ENCODE peak calls at places on chromosomes 2 and 18, in seven cellular contexts. R, Z, A, Y, K, B and Q are unnamed samples.

GRCh38 chr18:25171334-25171733 is 180.6 kb downstream of the ZNF521 start:
- DNase-seq in R (no peak), Z (peak; percentile 54), A (no peak), Y (no peak), K (no peak), B (no peak), Q (no peak)

GRCh38 chr2:121575800-121576199 is 45.1 kb downstream of the RNU4ATAC start:
- DNase-seq in R (no peak), Z (no peak), A (no peak), Y (no peak), K (no peak), B (no peak), Q (no peak)

GRCh38 chr2:181781082-181781786 is 100.9 kb upstream of the NEUROD1 start:
- DNase-seq in R (no peak), Z (no peak), A (no peak), Y (no peak), K (peak; percentile 8), B (no peak), Q (no peak)

GRCh38 chr2:241329669-241330615 is 14.2 kb downstream of the SEPTIN2 start:
- DNase-seq in R (no peak), Z (no peak), A (no peak), Y (no peak), K (no peak), B (no peak), Q (no peak)

GRCh38 chr2:67848551-67848950 is 214.3 kb downstream of the C1D start:
- DNase-seq in R (no peak), Z (peak; percentile 62), A (no peak), Y (no peak), K (no peak), B (no peak), Q (no peak)

GRCh38 chr2:107811376-107811775 is 15.3 kb upstream of the RGPD4 start:
- DNase-seq in R (no peak), Z (no peak), A (no peak), Y (no peak), K (no peak), B (no peak), Q (no peak)

GRCh38 chr2:216616083-216616678 is 17.0 kb upstream of the IGFBP2 start:
- DNase-seq in R (no peak), Z (no peak), A (no peak), Y (no peak), K (no peak), B (no peak), Q (no peak)

GRCh38 chr2:28642796-28643195 is 108.8 kb upstream of the PPP1CB start:
- DNase-seq in R (no peak), Z (no peak), A (no peak), Y (no peak), K (no peak), B (peak; percentile 38), Q (no peak)

GRCh38 chr2:53715568-53715967 is 52.0 kb upstream of the CHAC2 start:
- DNase-seq in R (peak; percentile 39), Z (no peak), A (no peak), Y (no peak), K (peak; percentile 26), B (no peak), Q (peak; percentile 27)

GRCh38 chr2:176187306-176188217 is 906 bp upstream of the HOXD1 start:
- DNase-seq in R (peak; percentile 68), Z (no peak), A (no peak), Y (no peak), K (peak; percentile 48), B (no peak), Q (no peak)

GRCh38 chr2:150126839-150127238 is 360.6 kb downstream of the RND3 start:
- DNase-seq in R (no peak), Z (no peak), A (no peak), Y (no peak), K (no peak), B (no peak), Q (no peak)

GRCh38 chr2:150127271-150127990 is 360.0 kb downstream of the RND3 start:
- DNase-seq in R (peak; percentile 37), Z (peak; percentile 81), A (no peak), Y (no peak), K (no peak), B (no peak), Q (no peak)

GRCh38 chr2:150126143-150126725 is 361.2 kb downstream of the RND3 start:
- DNase-seq in R (no peak), Z (no peak), A (no peak), Y (no peak), K (no peak), B (no peak), Q (no peak)

GRCh38 chr2:150125188-150125587 is 362.3 kb downstream of the RND3 start:
- DNase-seq in R (no peak), Z (no peak), A (no peak), Y (no peak), K (no peak), B (no peak), Q (no peak)

DNA sequence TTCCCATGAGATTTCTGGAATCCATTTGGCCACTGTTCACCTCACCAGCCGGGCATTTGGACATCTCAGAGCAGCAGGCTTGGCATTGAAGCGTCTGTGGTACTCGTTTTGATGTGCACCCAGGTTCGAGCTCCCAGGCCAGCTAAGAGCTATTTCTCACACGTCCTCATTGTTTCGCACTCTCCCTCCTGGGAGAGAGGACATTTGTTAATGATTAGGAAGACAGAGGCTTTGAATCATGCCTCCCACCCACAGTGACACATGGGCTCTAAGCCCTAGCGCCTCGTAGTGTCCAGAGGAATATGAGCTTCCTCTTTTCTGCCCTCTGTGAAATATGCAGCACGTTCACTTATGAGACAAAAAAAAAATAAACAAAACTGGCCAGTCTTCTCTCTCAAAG is 361.8 kb downstream of the RND3 start:
- DNase-seq in R (peak; percentile 7), Z (no peak), A (no peak), Y (no peak), K (no peak), B (no peak), Q (peak; percentile 89)
- TF ChIP-seq CTCF in R (no peak), Z (no peak), A (no peak), Y (no peak), K (no peak), B (no peak), Q (peak; percentile 35)

DNA sequence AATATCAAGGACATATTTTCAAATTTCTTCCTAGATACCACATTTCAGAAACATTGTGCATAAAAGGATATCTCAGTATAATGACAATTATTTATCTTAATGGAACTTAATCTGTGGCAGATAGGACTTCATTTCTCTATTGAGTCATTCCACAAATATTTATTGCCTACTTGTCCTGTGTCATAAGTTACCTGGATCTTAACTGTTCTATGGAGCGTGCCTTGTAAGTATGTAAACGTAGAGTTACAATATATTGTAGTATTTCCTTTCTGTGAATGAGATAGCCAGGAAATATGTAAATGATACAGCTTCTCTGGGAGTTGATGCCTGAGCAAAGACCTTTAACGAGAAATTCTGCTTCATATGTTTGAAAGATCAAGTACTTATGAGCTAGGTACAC is 2.5 kb downstream of the AGFG1 start:
- DNase-seq in R (no peak), Z (no peak), A (no peak), Y (no peak), K (no peak), B (no peak), Q (no peak)
- H3K4me3 ChIP-seq in R (no peak overlapping the region), Z (no peak overlapping the region), A (peak overlapping the region; percentile 99), Y (no peak overlapping the region), K (peak overlapping the region; percentile 85), B (no peak overlapping the region), Q (no peak overlapping the region)

GRCh38 chr18:42274488-42275137 is 319.6 kb downstream of the PIK3C3 start:
- DNase-seq in R (no peak), Z (peak; percentile 5), A (no peak), Y (no peak), K (peak; percentile 55), B (no peak), Q (peak; percentile 35)
- TF ChIP-seq CTCF in R (no peak), Z (peak; percentile 47), A (no peak), Y (no peak), K (peak; percentile 56), B (no peak), Q (peak; percentile 12)

DNA sequence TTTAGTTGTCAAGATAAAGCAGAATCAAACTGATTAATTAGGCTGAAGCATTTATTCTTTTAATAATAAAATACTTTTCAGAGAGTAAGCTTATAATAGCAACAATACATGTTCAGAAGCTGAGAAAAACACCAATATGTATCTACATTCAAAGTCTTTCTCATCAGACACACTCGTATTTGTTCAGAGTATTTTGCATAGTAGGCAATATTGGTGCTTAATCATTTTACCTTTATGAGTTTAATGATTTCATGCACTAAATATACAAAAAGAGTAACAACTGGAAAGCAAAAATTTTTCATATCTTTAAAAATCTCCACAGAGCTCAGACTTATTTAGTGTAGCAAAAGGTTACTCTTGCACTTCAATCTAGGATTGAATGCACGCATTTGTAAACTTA is 313.9 kb downstream of the ZEB2 start:
- DNase-seq in R (no peak), Z (no peak), A (no peak), Y (no peak), K (no peak), B (no peak), Q (no peak)
- H3K4me3 ChIP-seq in R (no peak overlapping the region), Z (no peak overlapping the region), A (no peak overlapping the region), Y (no peak overlapping the region), K (no peak overlapping the region), B (no peak overlapping the region), Q (no peak overlapping the region)

DNA sequence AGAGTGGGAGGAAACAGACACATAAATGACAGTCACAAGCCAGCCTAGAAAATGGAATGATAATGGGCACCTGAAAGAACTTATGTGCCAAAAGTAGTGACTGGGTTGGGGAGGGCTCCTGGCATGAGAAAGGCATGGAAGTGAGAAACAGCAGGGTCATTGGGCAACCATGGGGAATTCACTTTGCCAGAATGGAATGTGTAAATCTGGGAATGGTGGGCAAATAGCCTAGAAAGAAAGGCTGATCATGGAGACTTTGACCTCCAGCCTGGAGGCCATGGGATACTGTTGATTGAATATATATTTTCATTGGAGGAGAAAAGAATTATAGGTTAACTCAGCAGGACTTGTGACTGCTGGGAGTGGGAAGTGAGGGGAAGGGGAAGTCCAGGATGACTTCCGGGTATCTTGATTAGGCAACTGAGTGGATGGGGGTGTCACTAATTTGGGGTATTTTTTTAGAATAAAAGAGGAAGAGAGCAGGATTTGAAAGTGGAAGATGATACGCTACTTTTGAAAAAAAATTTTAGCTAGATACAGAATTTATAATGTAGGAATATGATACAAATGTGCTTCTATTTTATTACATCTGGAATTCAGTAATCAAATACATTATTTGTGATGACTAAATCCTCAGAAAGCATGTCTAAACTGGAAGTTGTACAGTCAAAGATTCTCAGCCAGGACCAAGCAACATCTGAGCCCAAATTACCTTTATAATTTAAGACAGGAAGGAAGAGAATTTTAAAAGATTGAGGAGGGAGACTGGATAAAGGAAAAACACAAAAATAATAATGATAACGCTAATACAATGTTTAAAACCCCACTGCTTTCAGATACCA is 116.1 kb downstream of the GATA6 start:
- DNase-seq in R (no peak), Z (no peak), A (no peak), Y (no peak), K (no peak), B (no peak), Q (no peak)
- TF ChIP-seq CTCF in R (no peak), Z (no peak), A (no peak), Y (no peak), K (no peak), B (no peak), Q (no peak)